ENCODE peak calls at places on chromosome 4, in nine cellular contexts. A, O, I, J, L, R, V, N and T are unnamed samples.

GRCh38 chr4:177489847-177490246 is 47.6 kb upstream of the AGA start:
- DNase-seq in A (no peak), O (no peak), I (no peak), J (no peak), L (no peak), R (peak), V (no peak), N (no peak), T (peak)

GRCh38 chr4:117421706-117422105 is 336.3 kb upstream of the TRAM1L1 start:
- DNase-seq in A (no peak), O (no peak), I (no peak), J (no peak), L (no peak), R (no peak), V (no peak), N (no peak), T (no peak)

GRCh38 chr4:52852696-52853095 is 9.4 kb upstream of the RASL11B start:
- DNase-seq in A (no peak), O (no peak), I (no peak), J (no peak), L (no peak), R (no peak), V (no peak), N (no peak), T (no peak)

GRCh38 chr4:56247646-56248045 is 139.6 kb downstream of the AASDH start:
- DNase-seq in A (no peak), O (no peak), I (no peak), J (no peak), L (no peak), R (no peak), V (no peak), N (no peak), T (no peak)

GRCh38 chr4:152310223-152310622 is 225.7 kb downstream of the FBXW7 start:
- DNase-seq in A (no peak), O (no peak), I (no peak), J (no peak), L (no peak), R (peak), V (no peak), N (peak), T (peak)

GRCh38 chr4:109872065-109872464 is 24.2 kb downstream of the LRIT3 start:
- DNase-seq in A (no peak), O (no peak), I (no peak), J (no peak), L (no peak), R (no peak), V (no peak), N (no peak), T (no peak)

GRCh38 chr4:145829629-145830395 is 108.8 kb downstream of the ZNF827 start:
- DNase-seq in A (no peak), O (no peak), I (no peak), J (no peak), L (no peak), R (no peak), V (no peak), N (no peak), T (no peak)

GRCh38 chr4:183503497-183504063 is 1.3 kb upstream of the ING2 start:
- DNase-seq in A (no peak), O (no peak), I (no peak), J (peak), L (no peak), R (no peak), V (peak), N (peak), T (no peak)

GRCh38 chr4:2290974-2291704 is 29.2 kb upstream of the MXD4 start:
- DNase-seq in A (no peak), O (no peak), I (no peak), J (no peak), L (no peak), R (no peak), V (no peak), N (no peak), T (no peak)

GRCh38 chr4:187602339-187603092 is 393.1 kb upstream of the ZFP42 start:
- DNase-seq in A (no peak), O (no peak), I (no peak), J (peak), L (no peak), R (peak), V (no peak), N (no peak), T (peak)